ENCODE peak calls at places on chromosomes 7 and 10, in four cellular contexts. N, B, T and G are unnamed samples.

GRCh38 chr10:110947061-110947595 is 27.7 kb downstream of the SHOC2 start:
- DNase-seq in N (no peak), B (no peak), T (no peak), G (no peak)

GRCh38 chr10:68553138-68553537 is 7.0 kb upstream of the TET1 start:
- DNase-seq in N (no peak), B (no peak), T (no peak), G (no peak)

GRCh38 chr7:16634292-16634738 is 11.2 kb downstream of the ANKMY2 start:
- DNase-seq in N (no peak), B (no peak), T (no peak), G (no peak)

GRCh38 chr7:41573017-41573416 is 129.9 kb downstream of the INHBA start:
- DNase-seq in N (no peak), B (no peak), T (no peak), G (no peak)

GRCh38 chr7:39605087-39605486 is 18.3 kb upstream of the RALA start:
- DNase-seq in N (no peak), B (no peak), T (no peak), G (no peak)

GRCh38 chr10:43131256-43131655 is 7.0 kb upstream of the CSGALNACT2 start:
- DNase-seq in N (no peak), B (peak; percentile 8), T (no peak), G (no peak)

GRCh38 chr7:22983257-22983855 is 30.6 kb downstream of the HYCC1 start:
- DNase-seq in N (no peak), B (no peak), T (no peak), G (no peak)

GRCh38 chr10:69801434-69802315 is at the start of gene COL13A1:
- DNase-seq in N (no peak), B (no peak), T (no peak), G (peak; percentile 88)

GRCh38 chr7:44348851-44349781 is 23.7 kb upstream of the CAMK2B start:
- DNase-seq in N (no peak), B (no peak), T (no peak), G (peak; percentile 57)

GRCh38 chr7:6536262-6536770 is 14.9 kb downstream of the GRID2IP start:
- DNase-seq in N (no peak), B (no peak), T (no peak), G (peak; percentile 39)

GRCh38 chr7:135800560-135800959 is 51.9 kb upstream of the FAM180A start:
- DNase-seq in N (no peak), B (no peak), T (no peak), G (peak; percentile 22)

GRCh38 chr10:11177926-11178453 is 160.3 kb downstream of the CELF2 start:
- DNase-seq in N (no peak), B (no peak), T (no peak), G (no peak)

GRCh38 chr10:43606323-43607198 is at the start of gene ZNF485:
- DNase-seq in N (peak; percentile 33), B (peak; percentile 60), T (peak; percentile 40), G (peak; percentile 78)

GRCh38 chr7:47968852-47969774 is 10.3 kb downstream of the HUS1 start:
- DNase-seq in N (no peak), B (peak; percentile 49), T (peak; percentile 13), G (peak; percentile 86)

GRCh38 chr7:159201722-159202330 is 57.2 kb upstream of the VIPR2 start:
- DNase-seq in N (no peak), B (no peak), T (no peak), G (no peak)

GRCh38 chr7:999921-1000593 is 17.1 kb downstream of the CYP2W1 start:
- DNase-seq in N (no peak), B (no peak), T (no peak), G (no peak)

GRCh38 chr7:18308938-18309337 is 186.6 kb upstream of the HDAC9 start:
- DNase-seq in N (no peak), B (no peak), T (no peak), G (no peak)

GRCh38 chr7:27096756-27097514 is 1.1 kb upstream of the HOXA1 start:
- DNase-seq in N (no peak), B (no peak), T (no peak), G (no peak)

GRCh38 chr7:31373337-31374289 is 33.1 kb upstream of the NEUROD6 start:
- DNase-seq in N (no peak), B (no peak), T (no peak), G (peak; percentile 74)

GRCh38 chr7:4162845-4163564 is 519.1 kb upstream of the FOXK1 start:
- DNase-seq in N (no peak), B (no peak), T (no peak), G (no peak)

GRCh38 chr10:18738835-18739234 is 79.6 kb downstream of the ARL5B start:
- DNase-seq in N (no peak), B (no peak), T (no peak), G (no peak)

GRCh38 chr7:49119706-49120105 is 195.4 kb downstream of the CDC14C start:
- DNase-seq in N (no peak), B (no peak), T (no peak), G (no peak)